ENCODE peak calls at places on chromosomes 12 and 14, in six cellular contexts. One of them, this sample, is unnamed.

GRCh38 chr12:43969882-43970281 is 134.0 kb downstream of the TMEM117 start:
- DNase-seq in CD8-positive, alpha-beta T cell: no peak
- DNase-seq in heart right ventricle: no peak
- DNase-seq in cardiac muscle cell: peak; percentile 43
- DNase-seq in AG10803: peak; percentile 22
- DNase-seq in NB4: no peak
- DNase-seq in this sample: no peak

GRCh38 chr14:58455593-58456265 is 28.2 kb downstream of the KIAA0586 start:
- DNase-seq in CD8-positive, alpha-beta T cell: no peak
- DNase-seq in heart right ventricle: no peak
- DNase-seq in cardiac muscle cell: no peak
- DNase-seq in AG10803: no peak
- DNase-seq in NB4: no peak
- DNase-seq in this sample: no peak

GRCh38 chr14:89296281-89296745 is 120.7 kb downstream of the FOXN3 start:
- DNase-seq in CD8-positive, alpha-beta T cell: no peak
- DNase-seq in heart right ventricle: no peak
- DNase-seq in cardiac muscle cell: no peak
- DNase-seq in AG10803: no peak
- DNase-seq in NB4: peak; percentile 15
- DNase-seq in this sample: no peak

GRCh38 chr12:62719027-62719426 is 215.9 kb downstream of the PPM1H start:
- DNase-seq in CD8-positive, alpha-beta T cell: no peak
- DNase-seq in heart right ventricle: no peak
- DNase-seq in cardiac muscle cell: no peak
- DNase-seq in AG10803: no peak
- DNase-seq in NB4: no peak
- DNase-seq in this sample: no peak

GRCh38 chr12:106907846-106908245 is 47.9 kb upstream of the TMEM263 start:
- DNase-seq in CD8-positive, alpha-beta T cell: no peak
- DNase-seq in heart right ventricle: no peak
- DNase-seq in cardiac muscle cell: no peak
- DNase-seq in AG10803: no peak
- DNase-seq in NB4: no peak
- DNase-seq in this sample: no peak

GRCh38 chr12:118633071-118633470 is 256.7 kb downstream of the SUDS3 start:
- DNase-seq in CD8-positive, alpha-beta T cell: no peak
- DNase-seq in heart right ventricle: no peak
- DNase-seq in cardiac muscle cell: no peak
- DNase-seq in AG10803: no peak
- DNase-seq in NB4: peak; percentile 33
- DNase-seq in this sample: no peak

GRCh38 chr12:27304856-27305255 is 27.8 kb upstream of the BMAL2 start:
- DNase-seq in CD8-positive, alpha-beta T cell: no peak
- DNase-seq in heart right ventricle: no peak
- DNase-seq in cardiac muscle cell: no peak
- DNase-seq in AG10803: no peak
- DNase-seq in NB4: peak; percentile 43
- DNase-seq in this sample: no peak

GRCh38 chr14:59213368-59214315 is 25.2 kb downstream of the DAAM1 start:
- DNase-seq in CD8-positive, alpha-beta T cell: no peak
- DNase-seq in heart right ventricle: no peak
- DNase-seq in cardiac muscle cell: no peak
- DNase-seq in AG10803: no peak
- DNase-seq in NB4: no peak
- DNase-seq in this sample: no peak

GRCh38 chr12:25051583-25052190 is 102.8 kb upstream of the BCAT1 start:
- DNase-seq in CD8-positive, alpha-beta T cell: peak; percentile 12
- DNase-seq in heart right ventricle: no peak
- DNase-seq in cardiac muscle cell: no peak
- DNase-seq in AG10803: no peak
- DNase-seq in NB4: peak; percentile 78
- DNase-seq in this sample: no peak

GRCh38 chr14:80867798-80868197 is 73.7 kb downstream of the CEP128 start:
- DNase-seq in CD8-positive, alpha-beta T cell: no peak
- DNase-seq in heart right ventricle: no peak
- DNase-seq in cardiac muscle cell: no peak
- DNase-seq in AG10803: no peak
- DNase-seq in NB4: no peak
- DNase-seq in this sample: no peak

GRCh38 chr12:75831413-75831812 is 200.2 kb downstream of the PHLDA1 start:
- DNase-seq in CD8-positive, alpha-beta T cell: no peak
- DNase-seq in heart right ventricle: no peak
- DNase-seq in cardiac muscle cell: peak; percentile 50
- DNase-seq in AG10803: no peak
- DNase-seq in NB4: no peak
- DNase-seq in this sample: no peak

GRCh38 chr12:121793501-121793835 is at the start of gene RHOF:
- DNase-seq in CD8-positive, alpha-beta T cell: no peak
- DNase-seq in heart right ventricle: no peak
- DNase-seq in cardiac muscle cell: no peak
- DNase-seq in AG10803: no peak
- DNase-seq in NB4: no peak
- DNase-seq in this sample: no peak

GRCh38 chr14:101708853-101709532 is 52.5 kb upstream of the PPP2R5C start:
- DNase-seq in CD8-positive, alpha-beta T cell: no peak
- DNase-seq in heart right ventricle: no peak
- DNase-seq in cardiac muscle cell: no peak
- DNase-seq in AG10803: no peak
- DNase-seq in NB4: no peak
- DNase-seq in this sample: no peak

GRCh38 chr14:68137704-68138619 is 318.4 kb downstream of the RAD51B start:
- DNase-seq in CD8-positive, alpha-beta T cell: no peak
- DNase-seq in heart right ventricle: peak; percentile 6
- DNase-seq in cardiac muscle cell: peak; percentile 89
- DNase-seq in AG10803: peak; percentile 95
- DNase-seq in NB4: peak; percentile 17
- DNase-seq in this sample: no peak

GRCh38 chr14:62117718-62118164 is 355.5 kb downstream of the SNAPC1 start:
- DNase-seq in CD8-positive, alpha-beta T cell: no peak
- DNase-seq in heart right ventricle: no peak
- DNase-seq in cardiac muscle cell: no peak
- DNase-seq in AG10803: peak; percentile 2
- DNase-seq in NB4: no peak
- DNase-seq in this sample: no peak
- H3K4me3 ChIP-seq in CD8-positive, alpha-beta T cell: peak overlapping the region; percentile 48
- H3K4me3 ChIP-seq in heart right ventricle: peak overlapping the region; percentile 40
- H3K4me3 ChIP-seq in cardiac muscle cell: peak overlapping the region; percentile 33
- H3K4me3 ChIP-seq in AG10803: no peak overlapping the region
- H3K4me3 ChIP-seq in NB4: no peak overlapping the region
- H3K4me3 ChIP-seq in this sample: no peak overlapping the region

DNA sequence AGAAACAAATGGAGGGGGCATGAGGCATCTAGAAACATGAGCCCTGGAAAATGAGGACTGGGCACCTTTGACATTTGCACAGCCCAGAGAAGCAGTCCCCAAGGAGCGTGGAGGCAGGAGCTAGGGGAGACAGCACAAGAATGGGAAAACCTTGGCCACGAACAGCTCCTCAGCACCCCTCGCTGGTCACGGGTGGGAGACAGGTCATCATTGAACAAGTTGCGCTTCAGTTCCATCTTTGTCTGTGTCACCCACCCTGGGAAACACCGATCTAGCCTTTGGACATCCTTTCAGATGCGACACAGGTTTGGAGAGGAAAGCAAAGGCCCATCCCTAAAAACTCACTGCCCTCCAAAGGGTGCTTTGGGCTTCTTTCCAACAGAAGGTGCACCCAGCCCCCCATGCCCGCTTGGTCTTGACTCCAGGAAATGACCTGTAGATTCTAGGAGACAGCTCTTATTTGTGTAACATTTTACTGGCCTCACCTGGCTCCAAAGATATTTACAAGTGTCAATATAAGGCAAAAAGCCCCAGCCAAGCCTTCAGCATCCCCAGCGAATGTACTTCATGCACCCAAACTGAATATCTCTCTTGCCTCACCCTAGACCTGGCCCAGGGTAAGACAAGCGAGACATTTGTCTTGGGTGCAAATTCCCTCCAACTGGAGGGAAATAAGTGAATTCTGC is 28.8 kb upstream of the CLMN start:
- DNase-seq in CD8-positive, alpha-beta T cell: no peak
- DNase-seq in heart right ventricle: no peak
- DNase-seq in cardiac muscle cell: no peak
- DNase-seq in AG10803: no peak
- DNase-seq in NB4: no peak
- DNase-seq in this sample: no peak
- TF ChIP-seq CTCF in CD8-positive, alpha-beta T cell: no peak
- TF ChIP-seq CTCF in heart right ventricle: no peak
- TF ChIP-seq CTCF in cardiac muscle cell: no peak
- TF ChIP-seq CTCF in AG10803: no peak
- TF ChIP-seq CTCF in NB4: no peak
- TF ChIP-seq CTCF in this sample: no peak

GRCh38 chr14:74083161-74083560 is 1.1 kb downstream of the ALDH6A1 start:
- DNase-seq in CD8-positive, alpha-beta T cell: no peak
- DNase-seq in heart right ventricle: no peak
- DNase-seq in cardiac muscle cell: no peak
- DNase-seq in AG10803: peak; percentile 11
- DNase-seq in NB4: no peak
- DNase-seq in this sample: no peak
- H3K4me3 ChIP-seq in CD8-positive, alpha-beta T cell: peak overlapping the region; percentile 90
- H3K4me3 ChIP-seq in heart right ventricle: peak overlapping the region; percentile 60
- H3K4me3 ChIP-seq in cardiac muscle cell: peak overlapping the region; percentile 66
- H3K4me3 ChIP-seq in AG10803: peak overlapping the region; percentile 92
- H3K4me3 ChIP-seq in NB4: peak overlapping the region; percentile 98
- H3K4me3 ChIP-seq in this sample: peak overlapping the region; percentile 98

DNA sequence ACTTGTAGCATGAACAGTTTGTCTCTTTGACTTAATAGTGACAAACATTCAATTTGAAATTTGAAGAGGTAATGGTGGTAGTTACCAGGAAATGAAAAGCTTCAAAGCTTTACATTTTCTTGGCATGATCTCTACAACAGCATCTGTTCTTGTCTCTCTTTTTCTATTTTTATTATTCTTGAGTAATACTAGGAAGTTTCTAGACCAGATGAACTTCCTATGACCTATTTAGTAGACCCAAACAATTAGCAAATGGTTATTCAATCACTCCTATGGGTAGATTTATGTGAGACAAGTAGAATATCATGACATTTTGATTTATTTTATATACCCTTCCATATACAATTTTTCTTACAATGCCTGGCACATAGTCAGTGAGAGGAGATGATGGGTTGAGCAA is 511.7 kb downstream of the FOXG1 start:
- DNase-seq in CD8-positive, alpha-beta T cell: no peak
- DNase-seq in heart right ventricle: no peak
- DNase-seq in cardiac muscle cell: peak; percentile 12
- DNase-seq in AG10803: no peak
- DNase-seq in NB4: no peak
- DNase-seq in this sample: no peak
- TF ChIP-seq CTCF in CD8-positive, alpha-beta T cell: no peak
- TF ChIP-seq CTCF in heart right ventricle: no peak
- TF ChIP-seq CTCF in cardiac muscle cell: no peak
- TF ChIP-seq CTCF in AG10803: no peak
- TF ChIP-seq CTCF in NB4: no peak
- TF ChIP-seq CTCF in this sample: no peak

DNA sequence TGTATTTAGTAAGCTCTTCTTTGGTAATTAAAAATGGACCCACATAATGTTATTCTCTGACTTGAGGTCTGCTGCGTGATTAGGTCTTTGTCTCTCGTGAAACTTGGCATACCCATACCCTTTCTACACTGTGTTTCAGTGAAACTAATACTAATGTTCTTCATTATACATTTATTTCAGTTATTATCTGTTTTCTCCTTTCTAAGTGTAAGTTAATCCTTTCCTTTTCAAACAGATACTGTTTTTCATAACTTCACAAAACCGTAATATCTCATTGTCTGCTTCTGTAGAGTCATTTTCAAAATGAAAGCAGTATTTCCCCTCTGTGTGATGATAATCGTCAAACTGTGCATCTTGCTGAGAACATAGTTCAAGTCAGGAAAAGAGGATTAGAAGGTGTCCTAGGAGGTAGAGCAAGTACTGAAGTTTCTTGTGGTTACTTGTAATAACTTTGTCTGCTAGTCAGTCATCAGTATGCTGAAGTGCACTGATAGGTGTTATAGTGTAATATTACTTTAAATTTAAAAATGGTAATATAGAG is 15.9 kb downstream of the PYROXD1 start:
- DNase-seq in CD8-positive, alpha-beta T cell: no peak
- DNase-seq in heart right ventricle: no peak
- DNase-seq in cardiac muscle cell: no peak
- DNase-seq in AG10803: no peak
- DNase-seq in NB4: no peak
- DNase-seq in this sample: no peak
- H3K4me3 ChIP-seq in CD8-positive, alpha-beta T cell: no peak overlapping the region
- H3K4me3 ChIP-seq in heart right ventricle: no peak overlapping the region
- H3K4me3 ChIP-seq in cardiac muscle cell: no peak overlapping the region
- H3K4me3 ChIP-seq in AG10803: no peak overlapping the region
- H3K4me3 ChIP-seq in NB4: no peak overlapping the region
- H3K4me3 ChIP-seq in this sample: no peak overlapping the region

DNA sequence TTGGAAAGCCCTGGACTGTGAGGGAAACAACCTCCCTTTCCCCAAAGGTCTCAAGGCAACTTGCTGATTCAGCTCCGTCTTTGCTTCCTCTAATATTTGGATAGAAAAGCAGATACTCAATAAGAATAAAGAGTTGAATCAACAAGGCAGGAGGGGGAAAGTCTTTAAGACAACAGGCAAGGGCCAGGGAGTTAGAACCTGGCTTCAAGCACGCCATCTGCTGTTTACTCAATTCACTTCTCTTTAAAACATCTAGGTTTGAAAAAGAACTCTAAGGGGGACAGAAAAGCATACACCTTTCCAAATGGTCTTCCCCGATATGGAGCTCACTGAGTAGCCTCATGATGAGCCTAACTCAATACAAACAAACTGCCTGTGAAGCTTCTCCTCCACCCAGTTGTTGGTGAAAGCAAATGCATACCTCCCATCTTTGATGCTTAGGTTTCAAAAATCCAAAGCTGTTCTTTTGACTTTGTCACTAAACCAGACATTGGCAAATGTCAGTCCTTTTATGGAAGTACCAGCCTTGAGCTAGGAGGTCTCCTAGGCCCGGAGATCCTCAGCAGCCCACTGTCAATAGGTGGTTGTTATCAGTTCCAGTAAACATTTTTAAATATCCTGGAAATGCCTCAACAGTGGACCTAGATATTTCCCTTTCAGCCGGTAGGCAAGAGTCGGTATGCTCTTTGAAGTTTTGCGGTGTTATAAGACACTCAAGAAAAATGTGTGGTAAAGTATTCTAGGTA is 76.2 kb downstream of the SAMD4A start:
- DNase-seq in CD8-positive, alpha-beta T cell: no peak
- DNase-seq in heart right ventricle: no peak
- DNase-seq in cardiac muscle cell: peak; percentile 57
- DNase-seq in AG10803: peak; percentile 43
- DNase-seq in NB4: peak; percentile 16
- DNase-seq in this sample: no peak
- TF ChIP-seq CTCF in CD8-positive, alpha-beta T cell: no peak
- TF ChIP-seq CTCF in heart right ventricle: no peak
- TF ChIP-seq CTCF in cardiac muscle cell: peak; percentile 40
- TF ChIP-seq CTCF in AG10803: peak; percentile 35
- TF ChIP-seq CTCF in NB4: no peak
- TF ChIP-seq CTCF in this sample: no peak

This sample was measured in tibial nerve.